ENCODE peak calls at places on chromosomes 11 and 22, in four cellular contexts. One of them, this sample, is unnamed.

GRCh38 chr11:65316311-65316978 is 1.8 kb downstream of the CDC42EP2 start:
- DNase-seq in AG20443: peak; percentile 86
- DNase-seq in psoas muscle: peak; percentile 86
- DNase-seq in GM12878: no peak
- DNase-seq in this sample: peak; percentile 74

GRCh38 chr11:130798801-130799200 is 117.5 kb downstream of the SNX19 start:
- DNase-seq in AG20443: no peak
- DNase-seq in psoas muscle: no peak
- DNase-seq in GM12878: no peak
- DNase-seq in this sample: no peak

GRCh38 chr11:64115751-64116522 is 50.0 kb downstream of the MACROD1 start:
- DNase-seq in AG20443: no peak
- DNase-seq in psoas muscle: no peak
- DNase-seq in GM12878: no peak
- DNase-seq in this sample: no peak

GRCh38 chr22:38751422-38752346 is 4.1 kb downstream of the SUN2 start:
- DNase-seq in AG20443: no peak
- DNase-seq in psoas muscle: peak; percentile 89
- DNase-seq in GM12878: peak; percentile 65
- DNase-seq in this sample: peak; percentile 84

GRCh38 chr11:62148271-62148980 is 24.6 kb downstream of the INCENP start:
- DNase-seq in AG20443: no peak
- DNase-seq in psoas muscle: no peak
- DNase-seq in GM12878: no peak
- DNase-seq in this sample: no peak

GRCh38 chr11:91932151-91932821 is 292.3 kb upstream of the FAT3 start:
- DNase-seq in AG20443: peak; percentile 21
- DNase-seq in psoas muscle: no peak
- DNase-seq in GM12878: no peak
- DNase-seq in this sample: no peak

GRCh38 chr22:44623771-44624510 is 78.1 kb upstream of the PRR5 start:
- DNase-seq in AG20443: peak; percentile 58
- DNase-seq in psoas muscle: peak; percentile 36
- DNase-seq in GM12878: no peak
- DNase-seq in this sample: peak; percentile 57

GRCh38 chr11:64742940-64743590 is 877 bp downstream of the RASGRP2 start:
- DNase-seq in AG20443: peak; percentile 94
- DNase-seq in psoas muscle: peak; percentile 93
- DNase-seq in GM12878: no peak
- DNase-seq in this sample: peak; percentile 32

GRCh38 chr11:32231909-32232493 is 141.1 kb downstream of the RCN1 start:
- DNase-seq in AG20443: peak; percentile 59
- DNase-seq in psoas muscle: no peak
- DNase-seq in GM12878: no peak
- DNase-seq in this sample: peak; percentile 50

GRCh38 chr11:10358696-10359095 is 53.8 kb downstream of the ADM start:
- DNase-seq in AG20443: no peak
- DNase-seq in psoas muscle: no peak
- DNase-seq in GM12878: no peak
- DNase-seq in this sample: peak; percentile 90

GRCh38 chr11:112453601-112454577 is 193.2 kb upstream of the PLET1 start:
- DNase-seq in AG20443: peak; percentile 57
- DNase-seq in psoas muscle: peak; percentile 61
- DNase-seq in GM12878: no peak
- DNase-seq in this sample: peak; percentile 56